ENCODE peak calls at places on chromosomes 6 and 20, in four cellular contexts. O is K562, M is HepG2, W is Panc1. A is an unnamed sample.

GRCh38 chr6:164520916-164521315 is 788.5 kb downstream of the C6orf118 start:
- DNase-seq in O (no peak), M (no peak), W (no peak), A (no peak)

GRCh38 chr20:44736170-44737021 is 9.3 kb upstream of the KCNK15 start:
- DNase-seq in O (peak; percentile 73), M (peak; percentile 96), W (no peak), A (peak; percentile 89)

GRCh38 chr20:59495894-59496510 is 108.3 kb upstream of the PHACTR3 start:
- DNase-seq in O (peak; percentile 78), M (peak; percentile 64), W (no peak), A (peak; percentile 36)

GRCh38 chr6:73542882-73543281 is 22.1 kb upstream of the EEF1A1 start:
- DNase-seq in O (no peak), M (no peak), W (no peak), A (no peak)

GRCh38 chr20:58619847-58620431 is 31.1 kb upstream of the STX16 start:
- DNase-seq in O (peak; percentile 38), M (no peak), W (no peak), A (peak; percentile 38)

GRCh38 chr6:166988674-166989201 is 10.5 kb upstream of the CEP43 start:
- DNase-seq in O (no peak), M (no peak), W (no peak), A (no peak)

GRCh38 chr6:91781946-91782345 is 1195.1 kb upstream of the MAP3K7 start:
- DNase-seq in O (no peak), M (no peak), W (no peak), A (no peak)

GRCh38 chr6:70124882-70125535 is 177.9 kb downstream of the COL9A1 start:
- DNase-seq in O (no peak), M (no peak), W (no peak), A (no peak)

GRCh38 chr20:38269715-38270114 is 9.2 kb upstream of the KIAA1755 start:
- DNase-seq in O (no peak), M (no peak), W (no peak), A (no peak)

GRCh38 chr6:136403166-136403980 is 113.7 kb upstream of the BCLAF1 start:
- DNase-seq in O (peak; percentile 91), M (no peak), W (peak; percentile 86), A (peak; percentile 76)

GRCh38 chr20:37519508-37520416 is 1.3 kb upstream of the NNAT start:
- DNase-seq in O (no peak), M (peak; percentile 70), W (no peak), A (no peak)

GRCh38 chr20:59661621-59662020 is 57.3 kb downstream of the PHACTR3 start:
- DNase-seq in O (no peak), M (no peak), W (no peak), A (no peak)

GRCh38 chr6:122476131-122476530 is 4.5 kb upstream of the SERINC1 start:
- DNase-seq in O (peak; percentile 34), M (peak; percentile 24), W (peak; percentile 8), A (no peak)

GRCh38 chr20:44776977-44777376 is 31.3 kb downstream of the KCNK15 start:
- DNase-seq in O (peak; percentile 42), M (peak; percentile 31), W (no peak), A (no peak)

GRCh38 chr20:10553326-10553984 is 118.3 kb downstream of the SLX4IP start:
- DNase-seq in O (peak; percentile 58), M (peak; percentile 84), W (no peak), A (no peak)

GRCh38 chr6:157831424-157832249 is 8.6 kb downstream of the SNX9 start:
- DNase-seq in O (no peak), M (no peak), W (no peak), A (no peak)

GRCh38 chr6:149900620-149901443 is 2.9 kb upstream of the RAET1E start:
- DNase-seq in O (no peak), M (no peak), W (no peak), A (no peak)

GRCh38 chr6:144362042-144363018 is 77.2 kb downstream of the UTRN start:
- DNase-seq in O (no peak), M (peak; percentile 48), W (no peak), A (no peak)

GRCh38 chr20:58864346-58864745 is 11.8 kb downstream of the GNAS start:
- DNase-seq in O (no peak), M (no peak), W (no peak), A (no peak)

GRCh38 chr6:143912671-143913070 is 48.4 kb downstream of the ZC2HC1B start:
- DNase-seq in O (no peak), M (no peak), W (no peak), A (no peak)

GRCh38 chr6:30341249-30341648 is 3.7 kb upstream of the RPP21 start:
- DNase-seq in O (peak; percentile 58), M (no peak), W (no peak), A (no peak)

GRCh38 chr6:85537055-85537494 is 56.6 kb downstream of the SNX14 start:
- DNase-seq in O (no peak), M (no peak), W (no peak), A (no peak)

GRCh38 chr20:4607287-4607713 is 114.4 kb upstream of the PRND start:
- DNase-seq in O (peak; percentile 61), M (peak; percentile 78), W (peak; percentile 55), A (peak; percentile 51)

GRCh38 chr6:125268765-125269164 is 33.0 kb downstream of the HDDC2 start:
- DNase-seq in O (no peak), M (no peak), W (no peak), A (no peak)

GRCh38 chr6:16633961-16634360 is 127.3 kb downstream of the ATXN1 start:
- DNase-seq in O (no peak), M (no peak), W (no peak), A (no peak)

GRCh38 chr6:4645713-4646356 is 130.4 kb upstream of the CDYL start:
- DNase-seq in O (peak; percentile 32), M (no peak), W (no peak), A (no peak)

GRCh38 chr6:143374014-143374413 is 76.5 kb downstream of the ADAT2 start:
- DNase-seq in O (no peak), M (no peak), W (no peak), A (no peak)

GRCh38 chr20:4821590-4821989 is 99.9 kb downstream of the PRND start:
- DNase-seq in O (no peak), M (no peak), W (no peak), A (no peak)

GRCh38 chr6:43254846-43255245 is 11.6 kb downstream of the TTBK1 start:
- DNase-seq in O (no peak), M (no peak), W (no peak), A (no peak)

GRCh38 chr6:11492444-11493300 is 44.9 kb upstream of the TMEM170B start:
- DNase-seq in O (no peak), M (no peak), W (no peak), A (no peak)

GRCh38 chr6:46935687-46936086 is 13.9 kb upstream of the ADGRF5 start:
- DNase-seq in O (no peak), M (no peak), W (no peak), A (no peak)

DNA sequence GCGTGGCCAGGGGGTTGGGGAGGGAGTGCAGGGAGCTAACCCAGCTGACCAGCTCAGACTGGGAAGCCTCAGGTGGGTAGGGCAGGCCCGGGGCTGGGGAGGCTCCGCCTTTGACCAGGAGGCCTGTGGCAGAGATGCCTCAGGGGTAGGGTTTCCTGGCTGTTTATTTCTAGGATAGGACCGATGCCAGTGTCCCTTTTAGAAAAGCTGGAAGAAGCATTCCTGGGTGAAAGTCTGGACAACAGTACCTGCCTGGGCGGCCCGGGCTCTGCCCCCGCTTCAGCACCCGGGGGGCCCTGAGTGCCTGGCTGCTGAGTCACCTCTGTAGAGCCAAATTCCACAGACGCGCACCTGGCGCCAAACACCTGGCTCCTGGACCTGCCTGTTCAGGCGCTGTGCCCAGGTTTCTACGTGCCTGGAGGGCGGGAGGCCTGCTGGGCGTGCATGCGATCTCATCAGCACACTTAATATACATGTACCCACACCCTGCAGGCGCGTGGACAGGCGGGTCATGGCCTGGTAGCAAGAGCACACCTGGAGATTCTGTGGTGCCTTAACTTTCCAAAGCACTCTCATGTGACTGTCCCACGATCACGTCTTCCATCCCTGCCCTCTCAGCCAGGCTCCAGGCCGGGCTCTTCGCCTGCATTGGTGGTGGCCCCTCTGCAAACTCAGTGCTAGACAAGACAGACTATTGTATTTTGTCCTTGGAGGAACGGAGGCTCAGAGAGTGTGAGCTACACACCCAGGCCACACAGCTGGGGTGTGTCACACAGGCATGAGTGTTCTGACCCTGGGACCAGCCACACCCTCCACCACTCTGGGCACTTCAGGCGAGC is 264.4 kb downstream of the DLL1 start:
- DNase-seq in O (no peak), M (no peak), W (no peak), A (peak; percentile 27)
- TF ChIP-seq TCF7L2 in O (no peak), M (no peak), W (no peak), A (no peak)

DNA sequence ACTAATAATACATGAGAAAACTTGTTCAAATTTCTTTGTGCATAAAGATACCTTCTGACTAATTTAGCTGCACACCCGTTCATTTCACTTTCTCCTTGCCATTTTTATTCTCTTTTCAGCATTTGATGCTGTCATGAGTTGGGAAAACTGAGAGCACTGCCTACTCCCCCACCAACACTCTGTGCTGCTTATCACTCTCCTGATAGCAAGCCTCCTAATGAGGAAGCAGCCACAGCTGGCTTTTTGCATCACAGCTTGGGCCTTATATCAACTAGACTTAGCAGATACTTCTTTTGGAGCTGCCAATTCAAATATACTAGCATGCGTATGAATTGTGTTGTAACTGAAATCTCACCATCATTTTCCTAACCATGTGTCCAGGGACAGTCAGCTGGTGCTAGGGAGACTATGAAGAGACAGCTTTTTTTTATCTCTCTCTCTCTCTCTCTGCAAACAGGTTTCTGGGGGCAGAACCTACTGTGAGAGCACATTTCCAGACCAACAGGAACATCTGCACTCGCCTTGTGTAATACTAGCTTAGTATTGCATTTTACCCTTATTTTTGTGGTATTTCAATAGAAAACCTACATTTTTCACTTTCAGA is 699.0 kb downstream of the KHDRBS2 start:
- DNase-seq in O (no peak), M (no peak), W (no peak), A (no peak)
- TF ChIP-seq TCF7L2 in O (no peak), M (no peak), W (no peak), A (no peak)

GRCh38 chr20:63344616-63345327 is 16.4 kb downstream of the CHRNA4 start:
- DNase-seq in O (no peak), M (no peak), W (no peak), A (no peak)

GRCh38 chr20:63342561-63343459 is 18.3 kb downstream of the CHRNA4 start:
- DNase-seq in O (no peak), M (no peak), W (no peak), A (no peak)

GRCh38 chr20:63345328-63346100 is 15.6 kb downstream of the CHRNA4 start:
- DNase-seq in O (no peak), M (no peak), W (no peak), A (no peak)

GRCh38 chr20:63343460-63344150 is 17.5 kb downstream of the CHRNA4 start:
- DNase-seq in O (no peak), M (no peak), W (no peak), A (no peak)

DNA sequence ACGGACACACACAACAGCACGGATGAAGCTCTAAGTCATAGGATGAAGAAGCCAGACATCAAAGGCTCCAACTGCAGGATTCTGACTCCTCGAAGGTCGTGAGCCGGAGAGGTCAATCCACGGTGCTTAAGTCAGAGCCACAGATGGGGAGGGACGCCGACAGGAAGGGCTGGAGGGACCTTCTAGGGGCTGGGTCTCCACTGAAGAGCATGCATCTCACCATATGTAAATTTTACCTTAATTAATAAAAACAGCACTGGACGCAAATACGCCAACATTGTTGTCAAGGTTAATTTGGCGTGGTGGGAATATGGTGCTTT is 17.0 kb downstream of the CHRNA4 start:
- DNase-seq in O (no peak), M (no peak), W (no peak), A (no peak)
- TF ChIP-seq TCF7L2 in O (no peak), M (no peak), W (no peak), A (no peak)

DNA sequence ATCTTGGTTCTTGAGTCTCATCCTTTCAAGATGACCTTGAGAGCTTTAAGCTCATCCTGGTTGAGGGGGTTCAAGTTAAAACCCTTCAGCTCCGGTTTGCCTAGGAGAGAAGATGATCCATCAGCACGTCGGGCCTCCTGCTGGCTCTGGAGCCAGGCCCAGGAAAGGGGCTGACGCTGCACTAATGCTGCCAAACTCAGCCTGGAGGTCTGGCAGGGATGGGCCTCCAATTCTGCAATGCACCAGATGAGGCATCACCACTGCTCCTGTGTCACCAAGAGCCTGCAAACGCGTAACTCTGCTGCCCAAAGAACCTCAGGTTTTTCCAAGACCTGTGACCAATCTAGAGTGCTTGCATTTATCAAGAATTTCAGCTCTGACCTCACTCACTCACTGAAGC is 6.1 kb downstream of the PDRG1 start:
- DNase-seq in O (no peak), M (no peak), W (no peak), A (no peak)
- TF ChIP-seq TCF7L2 in O (no peak), M (no peak), W (no peak), A (no peak)